ENCODE peak calls at places on chromosomes 13 and 19, in nine cellular contexts. H is fibroblast of gingiva; P is fibroblast of the conjunctiva; T is CD4-positive, alpha-beta T cell; G is RPMI7951; Y is activated T-cell treated with anti-CD3 and anti-CD28 coated beads for 1 hour; Z is naive thymus-derived CD4-positive, alpha-beta T cell; E is hepatic stellate cell; F is stimulated activated naive CD8-positive, alpha-beta T cell treated with anti-CD3 and anti-CD28 coated beads, Interleukin-15, amount 100 ng/mL, for 72 hours. R is an unnamed sample.

GRCh38 chr13:77533875-77534788 is 1.4 kb upstream of the SCEL start:
- DNase-seq in H (no peak), P (no peak), T (no peak), G (no peak), Y (no peak), Z (no peak), E (no peak), F (no peak), R (peak)

GRCh38 chr19:41377977-41378707 is 1.8 kb downstream of the TMEM91 start:
- DNase-seq in H (no peak), P (no peak), T (no peak), G (peak), Y (no peak), Z (no peak), E (no peak), F (peak), R (no peak)

GRCh38 chr13:21670883-21671792 is at the start of gene FGF9:
- DNase-seq in H (peak), P (peak), T (peak), G (peak), Y (peak), Z (peak), E (peak), F (peak), R (peak)

GRCh38 chr19:18895038-18895827 is 725 bp downstream of the CERS1 start:
- DNase-seq in H (peak), P (peak), T (no peak), G (peak), Y (no peak), Z (no peak), E (peak), F (no peak), R (peak)

GRCh38 chr19:21439372-21439771 is 42.4 kb downstream of the ZNF493 start:
- DNase-seq in H (peak), P (no peak), T (no peak), G (peak), Y (no peak), Z (no peak), E (no peak), F (no peak), R (no peak)

GRCh38 chr13:41053384-41053826 is 7.9 kb upstream of the WBP4 start:
- DNase-seq in H (peak), P (peak), T (no peak), G (no peak), Y (no peak), Z (no peak), E (no peak), F (no peak), R (no peak)

GRCh38 chr13:20461860-20462532 is 63.7 kb downstream of the CRYL1 start:
- DNase-seq in H (no peak), P (no peak), T (no peak), G (no peak), Y (no peak), Z (no peak), E (no peak), F (no peak), R (no peak)

GRCh38 chr13:19864018-19864338 is 529 bp upstream of the ZMYM5 start:
- DNase-seq in H (peak), P (peak), T (no peak), G (peak), Y (peak), Z (peak), E (peak), F (no peak), R (peak)

GRCh38 chr13:77298403-77298802 is 28.5 kb downstream of the MYCBP2 start:
- DNase-seq in H (no peak), P (no peak), T (no peak), G (no peak), Y (no peak), Z (no peak), E (no peak), F (no peak), R (no peak)

GRCh38 chr13:50613356-50613831 is 230.1 kb downstream of the DLEU7 start:
- DNase-seq in H (no peak), P (no peak), T (no peak), G (no peak), Y (no peak), Z (no peak), E (no peak), F (no peak), R (no peak)

GRCh38 chr19:55578031-55578760 is 2.5 kb downstream of the ZNF579 start:
- DNase-seq in H (no peak), P (no peak), T (no peak), G (no peak), Y (no peak), Z (no peak), E (no peak), F (no peak), R (no peak)

GRCh38 chr19:17256130-17256529 is 8.4 kb downstream of the USHBP1 start:
- DNase-seq in H (no peak), P (no peak), T (no peak), G (no peak), Y (no peak), Z (no peak), E (no peak), F (no peak), R (no peak)

GRCh38 chr19:10567696-10568443 is 909 bp downstream of the CDKN2D start:
- DNase-seq in H (no peak), P (no peak), T (no peak), G (no peak), Y (no peak), Z (peak), E (no peak), F (no peak), R (peak)

GRCh38 chr13:113651511-113652403 is 6.2 kb downstream of the ATP4B start:
- DNase-seq in H (no peak), P (no peak), T (no peak), G (no peak), Y (no peak), Z (no peak), E (no peak), F (no peak), R (no peak)

GRCh38 chr19:18675779-18676178 is 7.7 kb upstream of the CRTC1 start:
- DNase-seq in H (no peak), P (no peak), T (no peak), G (no peak), Y (no peak), Z (no peak), E (no peak), F (no peak), R (no peak)

R was measured in NCI-H510A treated with DMSO at 0.1 percent for 48 hours.